ENCODE peak calls at places on chromosomes 3 and 15, in ten cellular contexts. P is mucosa of descending colon, N is A549, Z is HFF-Myc, X is right atrium auricular region, I is left ventricle myocardium inferior, R is AG04450, K is neural progenitor cell, O is adrenal gland, T is GM13976. H is an unnamed sample.

GRCh38 chr3:135991621-135992020 is 26.1 kb downstream of the PPP2R3A start:
- DNase-seq in X (no peak), O (no peak), I (no peak), N (no peak), T (no peak), K (no peak), Z (no peak), R (no peak), P (no peak), H (no peak)

GRCh38 chr15:63231717-63232116 is 42.3 kb downstream of the RAB8B start:
- DNase-seq in O (no peak), R (no peak), T (no peak), Z (no peak), N (no peak), P (no peak), K (no peak), I (no peak), X (no peak), H (no peak)

GRCh38 chr3:56042326-56042951 is 425.8 kb downstream of the ERC2 start:
- DNase-seq in T (no peak), X (no peak), Z (peak; percentile 38), R (peak; percentile 21), I (no peak), K (peak; percentile 62), P (no peak), O (no peak), N (peak; percentile 3), H (peak; percentile 38)

GRCh38 chr3:122918576-122919290 is 108.8 kb downstream of the SEMA5B start:
- DNase-seq in K (peak; percentile 25), Z (no peak), T (no peak), X (no peak), N (no peak), O (no peak), I (no peak), P (no peak), R (no peak), H (peak; percentile 9)

GRCh38 chr3:174495231-174495755 is 363.8 kb upstream of the NAALADL2 start:
- DNase-seq in X (no peak), P (no peak), Z (peak; percentile 16), I (no peak), O (no peak), R (no peak), N (no peak), T (no peak), K (no peak), H (peak; percentile 3)

GRCh38 chr3:24678441-24678865 is 183.8 kb upstream of the THRB start:
- DNase-seq in I (no peak), K (no peak), P (no peak), Z (peak; percentile 73), O (no peak), R (peak; percentile 75), X (no peak), N (no peak), T (no peak), H (peak; percentile 95)

GRCh38 chr3:112372396-112372795 is 39.4 kb downstream of the CD200 start:
- DNase-seq in K (no peak), Z (no peak), X (no peak), N (no peak), R (no peak), O (no peak), I (no peak), T (no peak), P (no peak), H (no peak)

GRCh38 chr3:13427662-13428603 is 7.8 kb upstream of the NUP210 start:
- DNase-seq in Z (no peak), R (no peak), P (no peak), N (no peak), K (no peak), X (no peak), I (no peak), O (no peak), T (no peak), H (no peak)

GRCh38 chr15:73695773-73696640 is 11.8 kb downstream of the CD276 start:
- DNase-seq in N (no peak), X (no peak), P (no peak), I (no peak), O (no peak), R (no peak), Z (no peak), K (no peak), T (no peak), H (no peak)

GRCh38 chr15:57111002-57111401 is 192.6 kb downstream of the TCF12 start:
- DNase-seq in R (no peak), O (no peak), N (no peak), T (no peak), I (no peak), X (no peak), P (no peak), K (peak; percentile 19), Z (no peak), H (no peak)

GRCh38 chr3:12303532-12303931 is 14.7 kb downstream of the PPARG start:
- DNase-seq in P (no peak), Z (no peak), I (no peak), N (peak; percentile 67), X (no peak), T (no peak), K (no peak), O (no peak), R (peak; percentile 83), H (peak; percentile 88)

GRCh38 chr3:141940204-141940776 is 63.8 kb downstream of the ATP1B3 start:
- DNase-seq in R (no peak), N (peak; percentile 47), O (peak; percentile 61), P (peak; percentile 72), K (peak; percentile 15), I (no peak), X (no peak), T (no peak), Z (peak; percentile 44), H (peak; percentile 53)

GRCh38 chr3:41740374-41740773 is 221.5 kb downstream of the ULK4 start:
- DNase-seq in I (no peak), N (no peak), R (no peak), Z (no peak), X (no peak), K (no peak), T (no peak), P (no peak), O (no peak), H (no peak)

GRCh38 chr15:58522865-58523264 is 91.1 kb downstream of the LIPC start:
- DNase-seq in T (no peak), K (no peak), R (no peak), X (no peak), Z (no peak), I (no peak), N (no peak), O (no peak), P (no peak), H (no peak)

GRCh38 chr15:90561344-90562244 is 31.9 kb downstream of the CRTC3 start:
- DNase-seq in I (no peak), K (no peak), Z (no peak), P (no peak), T (no peak), X (no peak), N (no peak), R (peak; percentile 49), O (no peak), H (no peak)

GRCh38 chr3:5376761-5377160 is 189.3 kb downstream of the EDEM1 start:
- DNase-seq in K (peak; percentile 49), I (no peak), O (no peak), P (peak; percentile 62), T (no peak), R (no peak), N (no peak), X (no peak), Z (no peak), H (no peak)

GRCh38 chr3:195542261-195542660 is 864 bp downstream of the PPP1R2 start:
- DNase-seq in X (no peak), Z (no peak), N (no peak), I (no peak), R (no peak), T (peak; percentile 48), P (no peak), O (no peak), K (no peak), H (no peak)

GRCh38 chr3:123050666-123051065 is 16.2 kb upstream of the PDIA5 start:
- DNase-seq in P (no peak), K (no peak), I (no peak), T (no peak), X (no peak), R (no peak), N (no peak), O (no peak), Z (no peak), H (no peak)

GRCh38 chr3:71360694-71361093 is 222.8 kb downstream of the FOXP1 start:
- DNase-seq in R (no peak), O (no peak), Z (no peak), K (no peak), X (no peak), T (no peak), P (no peak), I (no peak), N (no peak), H (no peak)

DNA sequence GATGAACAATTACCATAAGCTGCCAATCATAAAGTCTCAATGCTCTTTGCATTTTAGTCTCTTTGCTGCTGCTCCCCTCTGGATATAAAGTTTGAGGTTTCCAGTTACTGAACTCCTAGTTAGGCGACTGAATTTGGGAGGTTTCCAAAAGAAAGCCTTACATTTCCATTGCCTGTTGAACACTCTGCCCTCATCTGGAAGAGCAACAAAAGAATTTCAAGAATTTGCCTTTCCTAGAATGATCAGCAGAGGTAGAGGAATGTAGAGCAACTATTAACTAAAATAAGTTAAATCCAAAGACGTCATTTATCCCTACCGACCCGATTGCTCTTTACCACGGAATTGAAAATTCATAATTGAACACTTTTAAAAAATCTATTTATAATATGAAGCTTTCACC is 53.4 kb upstream of the PRICKLE2 start:
- DNase-seq in R (no peak), N (no peak), Z (no peak), T (no peak), O (no peak), P (no peak), K (peak; percentile 16), X (no peak), I (no peak), H (no peak)
- TF ChIP-seq CTCF in R (no peak), N (no peak), Z (no peak), T (no peak), O (no peak), P (no peak), K (no peak), X (no peak), I (no peak), H (no peak)

GRCh38 chr15:28998511-28998910 is 112.7 kb downstream of the APBA2 start:
- DNase-seq in N (no peak), I (no peak), Z (no peak), K (no peak), O (no peak), X (no peak), R (no peak), T (no peak), P (no peak), H (no peak)
- TF ChIP-seq CTCF in N (no peak), I (no peak), Z (no peak), K (no peak), O (no peak), X (no peak), R (no peak), T (no peak), P (no peak), H (peak; percentile 37)

GRCh38 chr15:101578443-101578894 is 73.7 kb downstream of the TM2D3 start:
- DNase-seq in N (peak; percentile 88), P (no peak), X (no peak), R (no peak), I (peak; percentile 44), T (peak; percentile 67), K (peak; percentile 69), O (peak; percentile 60), Z (no peak), H (no peak)
- TF ChIP-seq CTCF in N (peak; percentile 54), P (peak; percentile 57), X (no peak), R (peak; percentile 3), I (peak; percentile 67), T (peak; percentile 39), K (peak; percentile 58), O (peak; percentile 61), Z (peak; percentile 41), H (peak; percentile 72)

GRCh38 chr3:15272431-15273196 is 59.8 kb downstream of the SH3BP5 start:
- DNase-seq in N (no peak), I (no peak), P (no peak), X (peak; percentile 46), O (no peak), Z (no peak), T (no peak), K (no peak), R (no peak), H (no peak)
- TF ChIP-seq CTCF in N (no peak), I (no peak), P (no peak), X (no peak), O (no peak), Z (no peak), T (no peak), K (peak; percentile 19), R (no peak), H (no peak)

H was measured in brain microvascular endothelial cell.